ENCODE peak calls at places on chromosomes 11 and 22, in seven cellular contexts. R, E, Z, P, J, T and F are unnamed samples.

GRCh38 chr11:2447253-2447950 is 2.6 kb downstream of the KCNQ1 start:
- DNase-seq in T (no peak), R (no peak), J (no peak), Z (no peak), E (no peak), P (no peak), F (no peak)

GRCh38 chr11:123853038-123853437 is 32.4 kb downstream of the TMEM225 start:
- DNase-seq in J (no peak), T (no peak), R (no peak), Z (no peak), E (no peak), P (peak; percentile 43), F (peak; percentile 48)

GRCh38 chr11:55942785-55943392 is 6.7 kb upstream of the OR5I1 start:
- DNase-seq in E (peak; percentile 5), Z (peak; percentile 4), P (no peak), R (peak; percentile 66), J (peak; percentile 7), T (no peak), F (no peak)

GRCh38 chr11:58740447-58740846 is 8.7 kb upstream of the GLYAT start:
- DNase-seq in E (no peak), T (no peak), P (no peak), R (no peak), J (no peak), Z (no peak), F (peak; percentile 44)

GRCh38 chr11:77475206-77475605 is 1.3 kb upstream of the PAK1 start:
- DNase-seq in P (no peak), Z (no peak), J (no peak), R (no peak), T (no peak), E (no peak), F (no peak)

GRCh38 chr11:128472128-128473110 is 114.9 kb downstream of the ETS1 start:
- DNase-seq in E (no peak), P (no peak), T (no peak), Z (peak; percentile 47), J (peak; percentile 79), R (no peak), F (no peak)

GRCh38 chr11:46290021-46290420 is 12.6 kb downstream of the CREB3L1 start:
- DNase-seq in E (no peak), R (no peak), Z (no peak), T (no peak), J (no peak), P (no peak), F (no peak)

GRCh38 chr22:29115682-29116313 is 43.0 kb downstream of the KREMEN1 start:
- DNase-seq in T (no peak), E (no peak), J (peak; percentile 52), R (no peak), P (no peak), Z (no peak), F (no peak)

GRCh38 chr22:40966683-40967082 is 15.5 kb downstream of the RBX1 start:
- DNase-seq in P (no peak), J (no peak), R (no peak), Z (no peak), E (no peak), T (no peak), F (no peak)

GRCh38 chr11:19789840-19790710 is 77.4 kb downstream of the NAV2 start:
- DNase-seq in R (no peak), J (peak; percentile 34), T (peak; percentile 84), P (no peak), Z (peak; percentile 81), E (no peak), F (no peak)

GRCh38 chr11:106424111-106424510 is 346.6 kb downstream of the AASDHPPT start:
- DNase-seq in Z (peak; percentile 78), J (peak; percentile 83), R (no peak), T (no peak), E (no peak), P (no peak), F (no peak)

GRCh38 chr22:27625769-27626674 is 175.5 kb downstream of the MN1 start:
- DNase-seq in T (no peak), P (no peak), J (no peak), Z (no peak), E (no peak), R (no peak), F (no peak)

GRCh38 chr11:58745705-58746364 is 14.1 kb upstream of the GLYAT start:
- DNase-seq in P (no peak), E (no peak), Z (no peak), J (no peak), R (no peak), T (no peak), F (no peak)

GRCh38 chr22:20946080-20946986 is 20.7 kb upstream of the AIFM3 start:
- DNase-seq in T (no peak), Z (no peak), R (no peak), P (no peak), E (no peak), J (peak; percentile 34), F (no peak)

GRCh38 chr11:108340958-108341357 is 118.1 kb downstream of the ATM start:
- DNase-seq in E (peak; percentile 24), Z (no peak), T (no peak), J (no peak), P (peak; percentile 68), R (no peak), F (peak; percentile 68)

GRCh38 chr11:63970902-63971301 is 3.5 kb upstream of the COX8A start:
- DNase-seq in E (no peak), T (no peak), P (no peak), Z (no peak), J (no peak), R (no peak), F (no peak)

GRCh38 chr22:37801946-37802309 is 5.8 kb upstream of the GCAT start:
- DNase-seq in T (peak; percentile 52), J (no peak), R (no peak), E (no peak), Z (no peak), P (no peak), F (no peak)

GRCh38 chr11:17651681-17652080 is 67.7 kb upstream of the MYOD1 start:
- DNase-seq in E (no peak), Z (no peak), R (no peak), P (no peak), T (no peak), J (no peak), F (peak; percentile 33)

GRCh38 chr11:78742430-78742829 is 167.8 kb upstream of the NARS2 start:
- DNase-seq in R (no peak), T (peak; percentile 89), E (no peak), J (peak; percentile 6), P (no peak), Z (peak; percentile 30), F (no peak)

GRCh38 chr11:124970925-124971324 is 16.9 kb downstream of the CCDC15 start:
- DNase-seq in J (peak; percentile 35), R (peak; percentile 48), Z (peak; percentile 60), P (peak; percentile 45), E (no peak), T (no peak), F (peak; percentile 58)
- TF ChIP-seq CTCF in J (no peak), R (peak; percentile 43), Z (no peak), P (peak; percentile 54), E (no peak), T (no peak), F (peak; percentile 62)

GRCh38 chr22:48799227-48799970 is 1028.3 kb downstream of the BRD1 start:
- DNase-seq in R (no peak), Z (no peak), J (no peak), T (no peak), E (no peak), P (no peak), F (no peak)
- H3K9me3 ChIP-seq in R (no peaks in the 10 kb centered on the region), Z (peaks cover 3% of the 10 kb centered on the region), J (peaks cover 71% of the 10 kb centered on the region), T (no peaks in the 10 kb centered on the region), E (no peaks in the 10 kb centered on the region), P (no peaks in the 10 kb centered on the region), F (no peaks in the 10 kb centered on the region)

GRCh38 chr11:114289779-114290178 is 6.4 kb upstream of the NNMT start:
- DNase-seq in P (no peak), R (no peak), Z (no peak), J (no peak), E (no peak), T (no peak), F (no peak)
- H3K9ac ChIP-seq in P (no peak overlapping the region), R (no peak overlapping the region), Z (no peak overlapping the region), J (no peak overlapping the region), E (no peak overlapping the region), T (peak overlapping the region; percentile 2), F (no peak overlapping the region)

DNA sequence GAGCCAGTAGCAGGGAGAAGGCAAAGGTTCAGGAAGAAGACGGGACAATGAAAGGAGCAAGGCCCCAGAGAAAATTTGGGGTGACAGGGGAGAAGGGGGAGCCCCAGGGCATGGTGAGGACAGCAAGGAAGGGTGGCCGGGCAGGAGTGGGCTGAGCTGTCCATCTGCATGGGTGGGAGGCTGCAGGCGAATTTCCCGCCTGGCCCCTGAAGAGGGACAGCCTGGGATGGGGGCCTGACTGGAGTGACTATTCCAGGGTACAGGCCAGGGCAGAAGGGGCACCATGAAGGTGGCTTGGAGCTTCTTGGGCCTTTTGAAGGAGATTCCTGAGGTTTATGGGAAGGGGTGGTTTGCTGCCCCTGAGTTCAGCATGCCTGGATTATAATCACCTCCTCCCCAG is 56.2 kb downstream of the WNT11 start:
- DNase-seq in T (no peak), P (no peak), R (no peak), E (no peak), Z (no peak), J (no peak), F (no peak)
- TF ChIP-seq CTCF in T (no peak), P (no peak), R (no peak), E (no peak), Z (no peak), J (no peak), F (no peak)

DNA sequence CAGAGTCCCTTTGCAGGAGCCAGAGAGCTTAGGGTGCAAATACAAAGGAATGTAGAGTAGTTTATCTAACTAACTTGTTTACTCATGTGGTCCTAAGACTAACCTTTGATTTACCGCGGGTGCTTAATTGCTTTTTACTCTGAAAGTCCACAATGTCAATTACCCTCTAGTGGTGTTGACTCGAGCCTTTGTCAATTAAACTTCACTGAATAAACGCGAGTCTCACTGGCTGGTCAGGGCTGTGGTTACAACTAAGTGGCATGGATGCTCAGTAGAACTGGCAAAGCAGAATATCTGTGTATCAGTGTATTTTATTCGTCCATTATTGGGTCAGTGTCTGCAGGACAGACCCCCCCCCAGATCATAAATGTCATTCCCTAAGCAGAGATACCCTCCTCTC is 181.7 kb downstream of the OR4C45 start:
- DNase-seq in J (no peak), R (no peak), E (no peak), Z (no peak), P (no peak), T (no peak), F (no peak)
- H3K9me3 ChIP-seq in J (no peaks in the 10 kb centered on the region), R (peaks cover 29% of the 10 kb centered on the region), E (no peaks in the 10 kb centered on the region), Z (no peaks in the 10 kb centered on the region), P (peaks cover 84% of the 10 kb centered on the region), T (no peaks in the 10 kb centered on the region), F (peaks cover 62% of the 10 kb centered on the region)